ENCODE peak calls at places on chromosomes 11 and 22, in seven cellular contexts. T, V, F, R, J, O and G are unnamed samples.

GRCh38 chr11:64605656-64606585 is 14.9 kb downstream of the SLC22A12 start:
- DNase-seq in J (no peak), T (no peak), R (no peak), V (no peak), F (no peak), O (no peak), G (no peak)

GRCh38 chr11:47578524-47579460 is at the start of the genes KBTBD4 and NDUFS3:
- DNase-seq in J (peak), F (peak), O (peak), T (peak), V (peak), R (peak), G (peak)

GRCh38 chr11:108825381-108825780 is 160.5 kb downstream of the DDX10 start:
- DNase-seq in T (no peak), O (no peak), J (no peak), R (peak), V (no peak), F (no peak), G (no peak)

GRCh38 chr22:44422742-44423370 is 75.2 kb downstream of the RTL6 start:
- DNase-seq in O (no peak), J (peak), T (no peak), F (no peak), V (no peak), R (no peak), G (peak)

GRCh38 chr11:35617687-35618496 is at the start of gene FJX1:
- DNase-seq in V (peak), J (peak), T (peak), R (peak), O (peak), F (peak), G (peak)

GRCh38 chr11:134150195-134150903 is 73.4 kb downstream of the NCAPD3 start:
- DNase-seq in F (no peak), R (no peak), T (no peak), J (no peak), V (no peak), O (peak), G (no peak)

GRCh38 chr22:31155425-31155824 is 4.6 kb upstream of the RNF185 start:
- DNase-seq in R (peak), O (peak), J (no peak), V (no peak), T (no peak), F (no peak), G (peak)

GRCh38 chr11:61567286-61568061 is 13.4 kb downstream of the SYT7 start:
- DNase-seq in T (peak), R (peak), V (peak), J (peak), O (peak), F (peak), G (peak)

GRCh38 chr22:42946551-42947198 is 68.3 kb downstream of the PACSIN2 start:
- DNase-seq in R (no peak), F (no peak), T (no peak), J (no peak), O (no peak), V (peak), G (no peak)

GRCh38 chr11:71221201-71221600 is 31.2 kb downstream of the SHANK2 start:
- DNase-seq in J (no peak), T (no peak), O (no peak), F (no peak), V (no peak), R (no peak), G (no peak)

GRCh38 chr11:4040461-4040860 is 54.1 kb upstream of the RRM1 start:
- DNase-seq in T (no peak), R (no peak), J (no peak), O (no peak), F (no peak), V (no peak), G (no peak)

GRCh38 chr11:72432347-72433287 is 1.7 kb downstream of the CLPB start:
- DNase-seq in O (no peak), F (no peak), J (no peak), R (no peak), T (no peak), V (no peak), G (no peak)

GRCh38 chr11:75582461-75582934 is 20.4 kb downstream of the SERPINH1 start:
- DNase-seq in F (no peak), J (no peak), O (no peak), R (no peak), T (no peak), V (no peak), G (no peak)

GRCh38 chr22:38869663-38870062 is 2.4 kb downstream of the CBX6 start:
- DNase-seq in R (no peak), T (no peak), J (no peak), O (no peak), V (peak), F (no peak), G (no peak)

GRCh38 chr22:20135265-20135664 is 3.7 kb downstream of the ZDHHC8 start:
- DNase-seq in V (no peak), T (no peak), F (no peak), O (no peak), R (no peak), J (no peak), G (no peak)

GRCh38 chr11:27619039-27619438 is 81.2 kb downstream of the BDNF start:
- DNase-seq in O (no peak), V (no peak), T (no peak), J (no peak), R (peak), F (no peak), G (no peak)

GRCh38 chr11:17351510-17352176 is at the start of gene NCR3LG1:
- DNase-seq in R (peak), F (peak), O (peak), V (peak), T (peak), J (peak), G (peak)

GRCh38 chr22:36156515-36157419 is 3.8 kb downstream of the APOL3 start:
- DNase-seq in O (peak), V (peak), J (peak), T (no peak), R (peak), F (no peak), G (peak)

GRCh38 chr22:39292561-39293074 is 26.8 kb downstream of the RPL3 start:
- DNase-seq in J (peak), V (peak), O (peak), T (peak), F (no peak), R (peak), G (peak)

GRCh38 chr22:19716829-19717105 is 2.5 kb downstream of the SEPTIN5 start:
- DNase-seq in R (no peak), O (no peak), T (no peak), F (no peak), V (no peak), J (no peak), G (no peak)

GRCh38 chr11:1230121-1230455 is 7.2 kb downstream of the MUC5B start:
- DNase-seq in V (peak), J (no peak), T (no peak), O (no peak), R (no peak), F (peak), G (no peak)

GRCh38 chr11:46942172-46942571 is 5.6 kb downstream of the CSTPP1 start:
- DNase-seq in F (no peak), V (no peak), R (no peak), O (no peak), J (no peak), T (no peak), G (no peak)

GRCh38 chr22:23237841-23238240 is 57.5 kb downstream of the BCR start:
- DNase-seq in T (no peak), J (no peak), F (no peak), V (no peak), O (no peak), R (no peak), G (no peak)

GRCh38 chr22:29231971-29232959 is 26.6 kb downstream of the EMID1 start:
- DNase-seq in J (no peak), R (no peak), F (no peak), T (no peak), O (no peak), V (no peak), G (no peak)

GRCh38 chr11:88420165-88420781 is 82.7 kb upstream of the CTSC start:
- DNase-seq in O (peak), T (no peak), R (peak), V (no peak), J (no peak), F (no peak), G (peak)

GRCh38 chr11:19703211-19703610 is 9.4 kb upstream of the NAV2 start:
- DNase-seq in J (no peak), F (no peak), R (peak), V (no peak), T (no peak), O (peak), G (peak)

GRCh38 chr11:103024086-103024485 is 67.9 kb downstream of the DCUN1D5 start:
- DNase-seq in T (no peak), O (peak), R (no peak), J (no peak), V (no peak), F (no peak), G (no peak)

DNA sequence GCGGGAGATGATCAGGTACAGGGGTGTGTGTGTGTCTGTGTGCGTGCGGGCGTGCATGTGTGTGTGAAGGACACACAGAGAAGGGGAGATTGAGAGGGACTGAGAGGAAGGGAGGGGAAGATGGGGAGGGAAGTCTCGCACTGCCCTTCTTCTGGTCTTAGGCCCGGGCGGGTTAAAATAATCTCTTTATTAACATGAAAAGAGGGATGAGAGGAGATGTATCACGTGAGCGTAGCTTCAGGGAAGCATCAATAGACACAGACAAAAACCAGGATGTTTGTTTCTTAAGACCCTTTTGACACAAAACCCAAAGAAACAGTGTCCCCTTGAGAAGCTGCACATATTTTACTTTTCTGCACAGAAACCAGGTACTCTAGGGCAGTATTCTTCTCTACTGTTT is 347.3 kb downstream of the BRD1 start:
- DNase-seq in T (no peak), J (no peak), R (no peak), O (no peak), F (no peak), V (no peak), G (no peak)
- H3K23ac ChIP-seq in T (no peak), J (no peak), R (no peak), O (no peak), F (no peak), V (no peak), G (no peak)

DNA sequence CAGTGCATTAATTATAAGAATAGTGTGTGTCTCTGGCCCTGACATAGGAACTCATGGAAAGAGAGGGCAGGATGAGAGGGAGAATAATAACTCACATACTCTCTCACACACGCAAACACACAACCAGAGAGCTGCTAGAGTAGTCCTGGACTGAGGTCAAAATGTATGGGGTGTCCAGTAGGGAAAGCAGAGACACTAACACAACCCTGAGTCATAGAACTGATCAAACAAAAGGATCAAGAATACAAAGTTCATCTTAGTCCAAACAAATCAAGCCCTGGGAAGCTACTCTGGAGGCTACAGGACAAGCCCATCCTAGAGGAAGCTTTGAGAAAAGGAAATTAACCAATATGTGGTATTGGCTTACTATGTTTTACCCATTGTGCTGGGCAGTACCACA is 178.5 kb upstream of the GUCY1A2 start:
- DNase-seq in F (no peak), O (no peak), T (no peak), J (no peak), V (no peak), R (no peak), G (no peak)
- H2BK5ac ChIP-seq in F (no peak), O (no peak), T (no peak), J (no peak), V (no peak), R (no peak), G (no peak)

GRCh38 chr11:12046636-12047236 is 38.3 kb upstream of the DKK3 start:
- DNase-seq in R (no peak), O (no peak), F (no peak), V (no peak), T (no peak), J (no peak), G (no peak)
- H3K23ac ChIP-seq in R (peak), O (no peak), F (no peak), V (no peak), T (no peak), J (no peak), G (no peak)

GRCh38 chr22:21815958-21816357 is 51.5 kb downstream of the MAPK1 start:
- DNase-seq in O (no peak), J (no peak), V (no peak), F (no peak), R (no peak), T (no peak), G (no peak)
- H2BK5ac ChIP-seq in O (no peak), J (no peak), V (no peak), F (no peak), R (peak), T (no peak), G (no peak)

DNA sequence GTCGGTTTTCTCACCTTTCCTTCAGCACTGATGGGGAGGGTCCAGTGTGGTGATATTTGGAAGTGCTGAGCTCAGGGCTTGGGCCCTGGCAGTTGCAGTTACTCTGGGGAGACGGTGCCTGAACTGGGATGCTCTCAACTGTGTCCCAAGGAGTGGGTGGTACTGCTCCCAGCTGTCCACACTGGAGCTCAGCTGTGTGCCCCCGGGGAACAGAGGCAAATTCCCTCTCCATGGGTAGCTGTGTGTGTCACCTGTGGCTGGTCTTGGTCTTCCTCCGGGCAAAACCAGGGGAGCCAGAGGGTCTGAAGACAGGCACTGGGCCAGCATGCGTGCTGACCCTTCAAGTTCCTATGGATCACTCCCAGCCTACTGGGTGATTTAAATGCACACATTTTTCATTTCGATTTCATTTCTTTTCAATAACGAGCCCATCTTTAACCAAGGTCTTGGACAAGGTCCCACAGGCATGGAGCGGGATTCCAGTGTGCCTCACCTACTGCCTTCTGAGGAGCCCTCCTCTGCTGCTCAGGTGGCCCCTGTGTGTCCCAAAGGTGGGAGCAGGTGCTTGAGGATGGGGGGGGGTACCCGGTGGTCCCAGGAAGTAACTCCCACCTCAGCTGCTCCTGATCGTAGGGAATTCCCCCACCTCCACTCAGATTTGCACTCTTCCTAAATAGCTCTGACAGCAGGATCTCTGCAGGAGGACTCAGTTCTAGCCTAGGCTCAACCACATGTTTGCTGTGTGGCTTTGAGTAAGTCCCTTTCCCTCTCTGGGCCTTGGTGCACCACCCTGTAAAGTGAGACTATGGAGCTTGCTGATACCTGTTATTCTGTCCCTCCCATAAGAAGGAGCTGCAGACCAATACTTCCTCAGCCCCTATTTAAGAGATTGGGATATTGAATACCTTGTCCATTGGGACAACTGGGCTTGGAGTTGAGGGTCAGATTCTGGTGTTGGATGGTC is 16.8 kb downstream of the PRDM11 start:
- DNase-seq in R (no peak), T (no peak), J (no peak), O (no peak), F (no peak), V (no peak), G (no peak)
- H3K23ac ChIP-seq in R (no peak), T (no peak), J (no peak), O (no peak), F (no peak), V (no peak), G (no peak)

DNA sequence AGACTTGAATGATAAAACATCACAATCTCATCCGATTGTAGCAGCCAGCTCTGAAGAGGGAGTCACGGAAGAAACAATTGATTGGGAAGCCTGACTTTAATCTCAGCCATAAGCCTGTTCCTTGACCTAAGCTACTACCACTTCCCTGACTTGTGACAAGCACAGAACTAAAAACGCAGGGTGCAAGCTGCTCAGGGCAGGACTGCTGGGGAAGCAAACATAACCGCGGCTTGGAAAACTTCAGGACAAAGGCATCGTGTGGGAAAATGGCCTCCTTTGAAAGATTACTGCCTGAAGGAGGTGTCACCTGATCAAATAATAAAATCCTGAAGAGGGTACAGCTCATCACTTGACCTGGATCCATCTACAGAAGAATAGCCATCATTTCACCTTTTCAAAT is 595.3 kb upstream of the CADM1 start:
- DNase-seq in O (no peak), F (no peak), V (no peak), J (no peak), T (no peak), R (no peak), G (no peak)
- H2BK5ac ChIP-seq in O (no peak), F (no peak), V (no peak), J (no peak), T (no peak), R (no peak), G (no peak)

GRCh38 chr22:46348099-46348695 is 12.7 kb downstream of the TRMU start:
- DNase-seq in F (no peak), V (no peak), R (no peak), J (no peak), O (no peak), T (no peak), G (no peak)

GRCh38 chr22:46346680-46347405 is 11.3 kb downstream of the TRMU start:
- DNase-seq in O (no peak), V (no peak), R (no peak), J (no peak), F (no peak), T (no peak), G (no peak)

GRCh38 chr22:46349681-46350080 is 14.2 kb downstream of the TRMU start:
- DNase-seq in T (no peak), O (no peak), F (no peak), R (no peak), V (no peak), J (no peak), G (no peak)

GRCh38 chr22:46349238-46349637 is 13.7 kb downstream of the TRMU start:
- DNase-seq in F (no peak), V (no peak), O (no peak), R (no peak), T (no peak), J (no peak), G (no peak)

GRCh38 chr22:46347646-46348045 is 12.1 kb downstream of the TRMU start:
- DNase-seq in F (no peak), O (no peak), R (no peak), J (no peak), V (no peak), T (no peak), G (no peak)
- H3K23ac ChIP-seq in F (no peak), O (no peak), R (no peak), J (no peak), V (no peak), T (no peak), G (no peak)

DNA sequence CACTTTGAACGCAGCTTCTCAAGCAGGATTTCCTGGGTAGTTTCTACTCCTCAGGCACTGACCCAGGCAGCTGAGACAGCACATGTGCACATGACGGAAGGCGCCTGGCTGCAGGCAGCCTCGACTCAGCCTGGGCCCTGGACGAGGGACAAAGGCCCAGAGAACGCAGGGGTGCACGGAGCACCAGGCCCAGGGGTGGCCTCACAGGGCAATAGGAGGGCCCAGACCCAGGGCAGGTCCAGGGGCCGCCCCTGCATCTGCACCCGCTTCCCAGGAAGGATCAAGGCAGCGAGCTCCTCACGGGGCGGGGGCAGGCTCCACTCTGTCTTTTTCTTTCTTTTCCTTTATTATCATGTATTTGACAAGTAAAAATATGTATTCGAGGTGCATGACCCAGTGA is 208.4 kb downstream of the BRD1 start:
- DNase-seq in R (no peak), J (no peak), O (no peak), V (no peak), F (no peak), T (no peak), G (no peak)
- H2BK5ac ChIP-seq in R (no peak), J (no peak), O (no peak), V (no peak), F (no peak), T (no peak), G (no peak)